ENCODE peak calls at places on chromosomes 2 and 18, in ten cellular contexts. One of them, this sample, is unnamed. For H3K9me3 and H3K4me1, the result is how much of the 10 kb centered on the place peaks cover.

GRCh38 chr2:191670787-191671186 is 7.1 kb upstream of the NABP1 start:
- DNase-seq in HCT116: no peak
- DNase-seq in breast epithelium: no peak
- DNase-seq in sigmoid colon: no peak
- DNase-seq in Peyer's patch: no peak
- DNase-seq in lower lobe of right lung: no peak
- DNase-seq in endodermal cell: no peak
- DNase-seq in kidney: no peak
- DNase-seq in colonic mucosa: no peak
- DNase-seq in mucosa of descending colon: no peak
- DNase-seq in this sample: no peak

GRCh38 chr18:54173980-54174611 is 50.4 kb downstream of the MBD2 start:
- DNase-seq in HCT116: no peak
- DNase-seq in breast epithelium: no peak
- DNase-seq in sigmoid colon: no peak
- DNase-seq in Peyer's patch: no peak
- DNase-seq in lower lobe of right lung: no peak
- DNase-seq in endodermal cell: no peak
- DNase-seq in kidney: no peak
- DNase-seq in colonic mucosa: no peak
- DNase-seq in mucosa of descending colon: no peak
- DNase-seq in this sample: no peak

GRCh38 chr2:26126091-26126490 is 46.8 kb upstream of the GAREM2 start:
- DNase-seq in HCT116: no peak
- DNase-seq in breast epithelium: no peak
- DNase-seq in sigmoid colon: no peak
- DNase-seq in Peyer's patch: no peak
- DNase-seq in lower lobe of right lung: no peak
- DNase-seq in endodermal cell: no peak
- DNase-seq in kidney: no peak
- DNase-seq in colonic mucosa: no peak
- DNase-seq in mucosa of descending colon: no peak
- DNase-seq in this sample: no peak

GRCh38 chr2:179031731-179032408 is 18.1 kb downstream of the CCDC141 start:
- DNase-seq in HCT116: no peak
- DNase-seq in breast epithelium: no peak
- DNase-seq in sigmoid colon: no peak
- DNase-seq in Peyer's patch: no peak
- DNase-seq in lower lobe of right lung: no peak
- DNase-seq in endodermal cell: no peak
- DNase-seq in kidney: no peak
- DNase-seq in colonic mucosa: no peak
- DNase-seq in mucosa of descending colon: no peak
- DNase-seq in this sample: no peak

GRCh38 chr18:75635096-75635495 is 207.6 kb upstream of the SMIM21 start:
- DNase-seq in HCT116: no peak
- DNase-seq in breast epithelium: no peak
- DNase-seq in sigmoid colon: no peak
- DNase-seq in Peyer's patch: no peak
- DNase-seq in lower lobe of right lung: no peak
- DNase-seq in endodermal cell: no peak
- DNase-seq in kidney: no peak
- DNase-seq in colonic mucosa: no peak
- DNase-seq in mucosa of descending colon: no peak
- DNase-seq in this sample: no peak

GRCh38 chr2:219299372-219299760 is 9.8 kb downstream of the PTPRN start:
- DNase-seq in HCT116: no peak
- DNase-seq in breast epithelium: no peak
- DNase-seq in sigmoid colon: peak
- DNase-seq in Peyer's patch: no peak
- DNase-seq in lower lobe of right lung: no peak
- DNase-seq in endodermal cell: no peak
- DNase-seq in kidney: no peak
- DNase-seq in colonic mucosa: no peak
- DNase-seq in mucosa of descending colon: no peak
- DNase-seq in this sample: no peak

GRCh38 chr2:174247474-174248186 is 702 bp downstream of the OLA1 start:
- DNase-seq in HCT116: no peak
- DNase-seq in breast epithelium: no peak
- DNase-seq in sigmoid colon: peak
- DNase-seq in Peyer's patch: no peak
- DNase-seq in lower lobe of right lung: no peak
- DNase-seq in endodermal cell: no peak
- DNase-seq in kidney: no peak
- DNase-seq in colonic mucosa: peak
- DNase-seq in mucosa of descending colon: peak
- DNase-seq in this sample: peak

GRCh38 chr2:234949762-234950434 is 1.9 kb upstream of the SH3BP4 start:
- DNase-seq in HCT116: no peak
- DNase-seq in breast epithelium: no peak
- DNase-seq in sigmoid colon: no peak
- DNase-seq in Peyer's patch: no peak
- DNase-seq in lower lobe of right lung: no peak
- DNase-seq in endodermal cell: peak
- DNase-seq in kidney: no peak
- DNase-seq in colonic mucosa: no peak
- DNase-seq in mucosa of descending colon: no peak
- DNase-seq in this sample: no peak

GRCh38 chr2:232458661-232459418 is 2.9 kb downstream of the ALPI start:
- DNase-seq in HCT116: no peak
- DNase-seq in breast epithelium: no peak
- DNase-seq in sigmoid colon: peak
- DNase-seq in Peyer's patch: no peak
- DNase-seq in lower lobe of right lung: peak
- DNase-seq in endodermal cell: peak
- DNase-seq in kidney: no peak
- DNase-seq in colonic mucosa: no peak
- DNase-seq in mucosa of descending colon: no peak
- DNase-seq in this sample: no peak

GRCh38 chr2:119683074-119683716 is 4.2 kb downstream of the TMEM177 start:
- DNase-seq in HCT116: no peak
- DNase-seq in breast epithelium: no peak
- DNase-seq in sigmoid colon: no peak
- DNase-seq in Peyer's patch: no peak
- DNase-seq in lower lobe of right lung: no peak
- DNase-seq in endodermal cell: peak
- DNase-seq in kidney: no peak
- DNase-seq in colonic mucosa: no peak
- DNase-seq in mucosa of descending colon: no peak
- DNase-seq in this sample: no peak

GRCh38 chr18:9653390-9653789 is 39.0 kb upstream of the PPP4R1 start:
- DNase-seq in HCT116: no peak
- DNase-seq in breast epithelium: peak
- DNase-seq in sigmoid colon: peak
- DNase-seq in Peyer's patch: no peak
- DNase-seq in lower lobe of right lung: no peak
- DNase-seq in endodermal cell: no peak
- DNase-seq in kidney: peak
- DNase-seq in colonic mucosa: no peak
- DNase-seq in mucosa of descending colon: no peak
- DNase-seq in this sample: peak

GRCh38 chr2:69835666-69836065 is 6.2 kb downstream of the GMCL1 start:
- DNase-seq in HCT116: no peak
- DNase-seq in breast epithelium: no peak
- DNase-seq in sigmoid colon: no peak
- DNase-seq in Peyer's patch: no peak
- DNase-seq in lower lobe of right lung: no peak
- DNase-seq in endodermal cell: no peak
- DNase-seq in kidney: no peak
- DNase-seq in colonic mucosa: no peak
- DNase-seq in mucosa of descending colon: no peak
- DNase-seq in this sample: no peak

GRCh38 chr18:9736942-9737813 is 29.1 kb downstream of the RAB31 start:
- DNase-seq in HCT116: peak
- DNase-seq in breast epithelium: no peak
- DNase-seq in sigmoid colon: no peak
- DNase-seq in Peyer's patch: no peak
- DNase-seq in lower lobe of right lung: no peak
- DNase-seq in endodermal cell: no peak
- DNase-seq in kidney: no peak
- DNase-seq in colonic mucosa: no peak
- DNase-seq in mucosa of descending colon: no peak
- DNase-seq in this sample: no peak

GRCh38 chr2:177020524-177021119 is 192.0 kb upstream of the HNRNPA3 start:
- DNase-seq in HCT116: no peak
- DNase-seq in breast epithelium: no peak
- DNase-seq in sigmoid colon: no peak
- DNase-seq in Peyer's patch: no peak
- DNase-seq in lower lobe of right lung: no peak
- DNase-seq in endodermal cell: no peak
- DNase-seq in kidney: no peak
- DNase-seq in colonic mucosa: no peak
- DNase-seq in mucosa of descending colon: no peak
- DNase-seq in this sample: no peak

GRCh38 chr18:13603304-13604019 is 122.9 kb downstream of the FAM210A start:
- DNase-seq in HCT116: no peak
- DNase-seq in breast epithelium: no peak
- DNase-seq in sigmoid colon: no peak
- DNase-seq in Peyer's patch: no peak
- DNase-seq in lower lobe of right lung: no peak
- DNase-seq in endodermal cell: peak
- DNase-seq in kidney: no peak
- DNase-seq in colonic mucosa: no peak
- DNase-seq in mucosa of descending colon: no peak
- DNase-seq in this sample: no peak

GRCh38 chr2:89823556-89823955 is 1132.1 kb downstream of the RPIA start:
- DNase-seq in HCT116: no peak
- DNase-seq in breast epithelium: no peak
- DNase-seq in sigmoid colon: no peak
- DNase-seq in Peyer's patch: no peak
- DNase-seq in lower lobe of right lung: no peak
- DNase-seq in endodermal cell: no peak
- DNase-seq in kidney: no peak
- DNase-seq in colonic mucosa: no peak
- DNase-seq in mucosa of descending colon: no peak
- DNase-seq in this sample: no peak
- H3K9me3 ChIP-seq in HCT116: under half
- H3K9me3 ChIP-seq in breast epithelium: under half
- H3K9me3 ChIP-seq in sigmoid colon: under half
- H3K9me3 ChIP-seq in Peyer's patch: under half
- H3K9me3 ChIP-seq in lower lobe of right lung: under half
- H3K9me3 ChIP-seq in endodermal cell: under half
- H3K9me3 ChIP-seq in kidney: under half
- H3K9me3 ChIP-seq in colonic mucosa: under half
- H3K9me3 ChIP-seq in mucosa of descending colon: half or more
- H3K9me3 ChIP-seq in this sample: under half

GRCh38 chr2:49772299-49772970 is 618.1 kb upstream of the FSHR start:
- DNase-seq in HCT116: no peak
- DNase-seq in breast epithelium: no peak
- DNase-seq in sigmoid colon: no peak
- DNase-seq in Peyer's patch: no peak
- DNase-seq in lower lobe of right lung: no peak
- DNase-seq in endodermal cell: no peak
- DNase-seq in kidney: peak
- DNase-seq in colonic mucosa: no peak
- DNase-seq in mucosa of descending colon: no peak
- DNase-seq in this sample: no peak
- H3K4me3 ChIP-seq in HCT116: no peak
- H3K4me3 ChIP-seq in breast epithelium: no peak
- H3K4me3 ChIP-seq in sigmoid colon: no peak
- H3K4me3 ChIP-seq in Peyer's patch: no peak
- H3K4me3 ChIP-seq in lower lobe of right lung: no peak
- H3K4me3 ChIP-seq in endodermal cell: no peak
- H3K4me3 ChIP-seq in kidney: no peak
- H3K4me3 ChIP-seq in colonic mucosa: no peak
- H3K4me3 ChIP-seq in mucosa of descending colon: no peak
- H3K4me3 ChIP-seq in this sample: no peak

GRCh38 chr2:83104202-83104601 is 1354.9 kb downstream of the SUCLG1 start:
- DNase-seq in HCT116: no peak
- DNase-seq in breast epithelium: no peak
- DNase-seq in sigmoid colon: no peak
- DNase-seq in Peyer's patch: no peak
- DNase-seq in lower lobe of right lung: no peak
- DNase-seq in endodermal cell: no peak
- DNase-seq in kidney: no peak
- DNase-seq in colonic mucosa: no peak
- DNase-seq in mucosa of descending colon: no peak
- DNase-seq in this sample: no peak

GRCh38 chr2:83103602-83104001 is 1355.5 kb downstream of the SUCLG1 start:
- DNase-seq in HCT116: no peak
- DNase-seq in breast epithelium: no peak
- DNase-seq in sigmoid colon: no peak
- DNase-seq in Peyer's patch: no peak
- DNase-seq in lower lobe of right lung: no peak
- DNase-seq in endodermal cell: no peak
- DNase-seq in kidney: no peak
- DNase-seq in colonic mucosa: no peak
- DNase-seq in mucosa of descending colon: no peak
- DNase-seq in this sample: no peak

GRCh38 chr2:83106853-83107252 is 1352.2 kb downstream of the SUCLG1 start:
- DNase-seq in HCT116: no peak
- DNase-seq in breast epithelium: no peak
- DNase-seq in sigmoid colon: no peak
- DNase-seq in Peyer's patch: no peak
- DNase-seq in lower lobe of right lung: no peak
- DNase-seq in endodermal cell: no peak
- DNase-seq in kidney: no peak
- DNase-seq in colonic mucosa: no peak
- DNase-seq in mucosa of descending colon: no peak
- DNase-seq in this sample: no peak
- H3K4me1 ChIP-seq in HCT116: under half
- H3K4me1 ChIP-seq in breast epithelium: under half
- H3K4me1 ChIP-seq in sigmoid colon: under half
- H3K4me1 ChIP-seq in Peyer's patch: under half
- H3K4me1 ChIP-seq in lower lobe of right lung: under half
- H3K4me1 ChIP-seq in endodermal cell: under half
- H3K4me1 ChIP-seq in kidney: under half
- H3K4me1 ChIP-seq in colonic mucosa: under half
- H3K4me1 ChIP-seq in mucosa of descending colon: under half
- H3K4me1 ChIP-seq in this sample: under half

GRCh38 chr2:241974096-241974495 is 104.6 kb downstream of the RTP5 start:
- DNase-seq in HCT116: no peak
- DNase-seq in breast epithelium: no peak
- DNase-seq in sigmoid colon: no peak
- DNase-seq in Peyer's patch: no peak
- DNase-seq in lower lobe of right lung: no peak
- DNase-seq in endodermal cell: no peak
- DNase-seq in kidney: no peak
- DNase-seq in colonic mucosa: no peak
- DNase-seq in mucosa of descending colon: no peak
- DNase-seq in this sample: no peak

GRCh38 chr2:241975593-241976284 is 106.2 kb downstream of the RTP5 start:
- DNase-seq in HCT116: no peak
- DNase-seq in breast epithelium: no peak
- DNase-seq in sigmoid colon: no peak
- DNase-seq in Peyer's patch: no peak
- DNase-seq in lower lobe of right lung: no peak
- DNase-seq in endodermal cell: no peak
- DNase-seq in kidney: no peak
- DNase-seq in colonic mucosa: no peak
- DNase-seq in mucosa of descending colon: no peak
- DNase-seq in this sample: no peak

GRCh38 chr2:241974851-241975592 is 105.5 kb downstream of the RTP5 start:
- DNase-seq in HCT116: no peak
- DNase-seq in breast epithelium: no peak
- DNase-seq in sigmoid colon: no peak
- DNase-seq in Peyer's patch: no peak
- DNase-seq in lower lobe of right lung: no peak
- DNase-seq in endodermal cell: peak
- DNase-seq in kidney: no peak
- DNase-seq in colonic mucosa: no peak
- DNase-seq in mucosa of descending colon: no peak
- DNase-seq in this sample: no peak

GRCh38 chr2:241977557-241978300 is 108.2 kb downstream of the RTP5 start:
- DNase-seq in HCT116: no peak
- DNase-seq in breast epithelium: no peak
- DNase-seq in sigmoid colon: no peak
- DNase-seq in Peyer's patch: peak
- DNase-seq in lower lobe of right lung: no peak
- DNase-seq in endodermal cell: peak
- DNase-seq in kidney: no peak
- DNase-seq in colonic mucosa: no peak
- DNase-seq in mucosa of descending colon: no peak
- DNase-seq in this sample: no peak

GRCh38 chr2:241976296-241976695 is 106.8 kb downstream of the RTP5 start:
- DNase-seq in HCT116: no peak
- DNase-seq in breast epithelium: no peak
- DNase-seq in sigmoid colon: no peak
- DNase-seq in Peyer's patch: no peak
- DNase-seq in lower lobe of right lung: no peak
- DNase-seq in endodermal cell: peak
- DNase-seq in kidney: no peak
- DNase-seq in colonic mucosa: no peak
- DNase-seq in mucosa of descending colon: no peak
- DNase-seq in this sample: no peak
- H3K9me3 ChIP-seq in HCT116: under half
- H3K9me3 ChIP-seq in breast epithelium: under half
- H3K9me3 ChIP-seq in sigmoid colon: under half
- H3K9me3 ChIP-seq in Peyer's patch: under half
- H3K9me3 ChIP-seq in lower lobe of right lung: under half
- H3K9me3 ChIP-seq in endodermal cell: under half
- H3K9me3 ChIP-seq in kidney: under half
- H3K9me3 ChIP-seq in colonic mucosa: under half
- H3K9me3 ChIP-seq in mucosa of descending colon: under half
- H3K9me3 ChIP-seq in this sample: under half